ENCODE peak calls at places on chromosomes 7 and 10, in four cellular contexts. B is HepG2, K is K562, D is H1. Q is an unnamed sample.

GRCh38 chr7:2870471-2870941 is 26.4 kb upstream of the GNA12 start:
- DNase-seq in B (no peak), K (no peak), D (no peak), Q (peak)

GRCh38 chr10:114523876-114524275 is 119.6 kb upstream of the AFAP1L2 start:
- DNase-seq in B (no peak), K (no peak), D (no peak), Q (no peak)

GRCh38 chr7:44985033-44985695 is 6.3 kb upstream of the MYO1G start:
- DNase-seq in B (no peak), K (no peak), D (no peak), Q (no peak)

GRCh38 chr7:90053094-90053493 is 101.2 kb upstream of the STEAP1 start:
- DNase-seq in B (no peak), K (no peak), D (no peak), Q (no peak)

GRCh38 chr10:69057261-69057950 is 30.5 kb upstream of the SRGN start:
- DNase-seq in B (peak), K (no peak), D (no peak), Q (peak)

GRCh38 chr7:130875265-130875741 is 141.3 kb upstream of the KLF14 start:
- DNase-seq in B (peak), K (peak), D (peak), Q (peak)

GRCh38 chr10:99593312-99593711 is 26.9 kb downstream of the SLC25A28 start:
- DNase-seq in B (peak), K (no peak), D (no peak), Q (no peak)

GRCh38 chr10:101228682-101229274 is 485 bp downstream of the LBX1 start:
- DNase-seq in B (no peak), K (no peak), D (no peak), Q (no peak)

GRCh38 chr7:132930881-132931280 is 151.0 kb downstream of the CHCHD3 start:
- DNase-seq in B (peak), K (peak), D (no peak), Q (peak)

GRCh38 chr10:46318808-46319207 is 32.0 kb downstream of the ANTXRL start:
- DNase-seq in B (no peak), K (no peak), D (no peak), Q (no peak)

GRCh38 chr10:96714031-96714590 is 6.2 kb downstream of the PIK3AP1 start:
- DNase-seq in B (no peak), K (no peak), D (no peak), Q (no peak)

GRCh38 chr10:93383562-93383981 is 98.6 kb downstream of the MYOF start:
- DNase-seq in B (no peak), K (no peak), D (no peak), Q (no peak)

GRCh38 chr7:72092769-72093168 is 319.4 kb downstream of the CALN1 start:
- DNase-seq in B (no peak), K (no peak), D (no peak), Q (no peak)

GRCh38 chr7:47423196-47423595 is 158.7 kb downstream of the TNS3 start:
- DNase-seq in B (no peak), K (no peak), D (no peak), Q (no peak)

GRCh38 chr7:108000875-108001758 is 1.8 kb downstream of the LAMB1 start:
- DNase-seq in B (no peak), K (no peak), D (peak), Q (peak)
- H3K9ac ChIP-seq in B (no peak), K (no peak), D (no peak), Q (peak)

GRCh38 chr7:41887446-41887845 is 184.6 kb upstream of the INHBA start:
- DNase-seq in B (no peak), K (no peak), D (no peak), Q (no peak)
- H2AFZ ChIP-seq in B (no peak), K (no peak), D (no peak), Q (no peak)

DNA sequence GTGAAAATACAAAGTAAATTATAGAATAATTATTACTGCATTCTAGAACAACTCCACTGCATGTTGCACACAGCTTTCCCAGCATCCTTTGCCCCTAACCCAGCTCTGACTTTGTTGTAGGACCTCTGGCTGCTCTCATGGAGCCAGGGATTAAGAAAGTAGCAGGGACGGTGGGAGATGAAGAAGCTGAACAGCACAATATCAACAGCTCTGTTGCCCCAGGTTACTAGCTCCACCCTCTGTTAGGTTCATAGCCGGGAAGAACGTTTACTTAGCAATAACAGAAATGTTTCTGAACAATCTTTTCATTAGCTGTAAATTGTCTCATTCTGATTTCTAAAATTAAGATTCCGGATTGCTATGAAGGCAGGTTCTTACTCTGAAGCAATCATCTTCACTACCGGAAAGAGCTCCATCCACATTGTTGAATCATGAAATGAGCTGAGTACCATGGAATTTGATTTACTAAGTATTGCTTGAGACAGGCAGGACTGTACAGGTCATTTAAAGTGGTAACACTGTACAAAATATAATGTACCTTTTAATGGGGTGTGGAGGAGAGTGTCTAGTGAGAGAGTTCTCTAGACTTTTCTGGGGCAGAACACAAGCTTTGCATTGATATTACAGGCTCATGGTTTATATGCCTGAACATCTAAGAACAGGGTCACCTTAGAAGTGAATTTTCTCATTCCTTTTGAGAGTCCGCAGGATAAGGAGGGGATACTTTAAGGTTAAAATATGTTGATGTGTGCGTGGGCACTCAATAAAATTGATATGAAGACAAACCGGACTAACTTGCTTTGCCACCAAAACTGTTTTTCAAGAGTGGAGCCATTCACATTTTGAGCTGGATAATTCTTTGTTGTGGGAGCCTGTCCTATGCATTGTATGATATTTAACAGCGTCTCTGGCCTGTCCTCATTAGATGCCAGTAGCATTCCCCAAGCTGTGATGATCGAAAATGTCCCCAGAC is 20.8 kb upstream of the RAB18 start:
- DNase-seq in B (no peak), K (no peak), D (no peak), Q (no peak)
- TF ChIP-seq JUN in B (no peak), K (no peak), D (no peak), Q (no peak)

GRCh38 chr7:27167916-27168264 is 2.6 kb upstream of the HOXA9 start:
- DNase-seq in B (no peak), K (no peak), D (no peak), Q (no peak)
- H3K9ac ChIP-seq in B (no peak), K (no peak), D (no peak), Q (peak)

DNA sequence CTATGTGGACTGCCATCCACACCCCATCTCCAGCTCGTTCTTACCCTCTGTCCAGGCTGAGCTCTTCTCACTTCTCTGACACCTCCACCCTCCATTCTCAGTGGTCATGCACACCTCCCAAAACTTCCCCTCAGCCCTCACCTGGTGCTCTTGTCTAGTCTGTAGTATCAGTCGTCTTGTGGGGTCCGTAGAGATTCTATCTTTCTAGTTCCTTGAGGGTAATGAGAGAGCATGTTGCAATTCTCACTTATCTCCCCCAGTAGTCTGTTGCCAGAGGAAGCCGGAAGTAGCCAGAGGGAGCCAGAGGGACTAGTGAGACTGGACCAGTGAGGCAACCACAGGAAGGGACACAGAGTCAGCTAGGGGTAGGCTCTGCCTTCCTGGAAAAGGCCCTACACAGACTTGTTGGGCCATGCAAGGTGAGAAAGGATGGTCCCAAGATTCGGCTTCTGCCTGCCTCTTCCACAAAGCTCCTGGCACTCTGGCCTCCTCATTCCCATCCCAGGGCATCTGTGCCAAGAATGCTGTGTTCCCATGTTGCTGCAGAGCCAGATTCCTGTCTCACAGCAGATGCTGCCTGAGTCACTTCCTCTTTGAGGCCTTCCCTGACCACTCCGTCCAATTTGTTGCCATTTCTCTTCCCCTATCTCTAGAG is 50.6 kb upstream of the DUSP5 start:
- DNase-seq in B (no peak), K (no peak), D (no peak), Q (peak)
- H2AFZ ChIP-seq in B (no peak), K (peak), D (peak), Q (peak)

DNA sequence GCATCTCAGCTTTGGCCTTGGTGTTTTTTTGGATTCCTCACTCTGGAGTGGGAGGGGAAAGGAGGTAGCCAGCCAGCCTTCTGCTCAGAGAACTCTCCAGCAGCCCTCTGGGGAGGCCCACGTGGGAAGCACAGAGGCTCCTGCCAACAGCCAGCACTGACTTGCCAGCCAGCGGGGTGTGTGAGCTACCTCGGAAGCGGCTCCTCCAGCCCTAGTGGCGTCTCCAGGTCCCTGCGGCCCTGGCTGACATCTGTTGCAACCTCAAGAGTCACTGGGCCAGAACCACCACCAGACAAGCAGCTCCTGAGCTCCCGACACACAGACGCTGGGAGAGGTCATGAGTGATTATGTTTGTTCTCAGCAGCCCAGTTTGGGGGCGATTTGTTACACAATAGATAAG is 180.2 kb upstream of the FZD8 start:
- DNase-seq in B (peak), K (no peak), D (peak), Q (no peak)
- TF ChIP-seq JUN in B (no peak), K (no peak), D (no peak), Q (no peak)

DNA sequence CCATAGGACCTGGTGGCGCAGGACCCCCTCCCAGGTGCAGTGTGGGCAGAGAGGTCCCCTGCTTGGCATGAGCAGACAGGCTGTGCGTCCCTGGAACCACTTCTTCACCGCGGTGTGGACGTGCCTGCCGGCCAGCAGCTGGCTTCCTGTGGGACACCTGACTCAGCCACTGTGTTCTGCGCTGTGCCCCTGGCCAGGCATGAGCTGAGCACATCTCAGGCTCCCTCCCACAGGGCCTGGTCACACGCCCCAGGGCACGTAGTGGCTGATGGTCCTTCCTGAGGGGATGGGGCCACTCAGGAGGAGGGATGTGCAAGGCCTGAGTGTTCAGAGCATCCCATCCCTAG is 3.5 kb upstream of the DEPP1 start:
- DNase-seq in B (no peak), K (no peak), D (no peak), Q (peak)
- H3K9ac ChIP-seq in B (peak), K (peak), D (no peak), Q (peak)